ENCODE peak calls at places on chromosomes 7 and 10, in four cellular contexts. R is NT2/D1, C is coronary artery, Z is skeletal muscle cell. E is an unnamed sample.

GRCh38 chr10:97685395-97685958 is 1.6 kb downstream of the AVPI1 start:
- DNase-seq in C (no peak), R (no peak), Z (no peak), E (no peak)

GRCh38 chr7:130444230-130444629 is 3.4 kb upstream of the CEP41 start:
- DNase-seq in R (no peak), Z (no peak), C (no peak), E (no peak)

GRCh38 chr10:47176903-47177860 is 122.8 kb upstream of the GDF10 start:
- DNase-seq in R (no peak), C (no peak), Z (no peak), E (no peak)

GRCh38 chr7:36082910-36083309 is 70.1 kb upstream of the EEPD1 start:
- DNase-seq in C (peak), Z (no peak), R (no peak), E (no peak)

GRCh38 chr10:132889091-132889490 is 53.3 kb downstream of the CFAP46 start:
- DNase-seq in Z (no peak), R (no peak), C (no peak), E (peak)

GRCh38 chr10:55232553-55232952 is 431.5 kb upstream of the PCDH15 start:
- DNase-seq in R (no peak), Z (no peak), C (no peak), E (no peak)

GRCh38 chr7:142100634-142101033 is 10.9 kb upstream of the MGAM2 start:
- DNase-seq in R (no peak), Z (no peak), C (no peak), E (no peak)

GRCh38 chr10:28587970-28588290 is 55.0 kb downstream of the WAC start:
- DNase-seq in C (no peak), Z (no peak), R (no peak), E (no peak)

GRCh38 chr7:104914427-104914826 is 99.6 kb upstream of the KMT2E start:
- DNase-seq in Z (no peak), R (no peak), C (no peak), E (no peak)

GRCh38 chr7:136023134-136023869 is 46.1 kb upstream of the MTPN start:
- DNase-seq in Z (no peak), R (no peak), C (no peak), E (no peak)

GRCh38 chr10:71293446-71294090 is 25.5 kb upstream of the SLC29A3 start:
- DNase-seq in R (no peak), Z (no peak), C (no peak), E (no peak)

GRCh38 chr7:22814261-22815208 is 8.1 kb downstream of the TOMM7 start:
- DNase-seq in Z (no peak), R (no peak), C (no peak), E (no peak)

GRCh38 chr7:88775838-88776237 is 16.3 kb downstream of the ZNF804B start:
- DNase-seq in Z (no peak), R (no peak), C (no peak), E (no peak)

DNA sequence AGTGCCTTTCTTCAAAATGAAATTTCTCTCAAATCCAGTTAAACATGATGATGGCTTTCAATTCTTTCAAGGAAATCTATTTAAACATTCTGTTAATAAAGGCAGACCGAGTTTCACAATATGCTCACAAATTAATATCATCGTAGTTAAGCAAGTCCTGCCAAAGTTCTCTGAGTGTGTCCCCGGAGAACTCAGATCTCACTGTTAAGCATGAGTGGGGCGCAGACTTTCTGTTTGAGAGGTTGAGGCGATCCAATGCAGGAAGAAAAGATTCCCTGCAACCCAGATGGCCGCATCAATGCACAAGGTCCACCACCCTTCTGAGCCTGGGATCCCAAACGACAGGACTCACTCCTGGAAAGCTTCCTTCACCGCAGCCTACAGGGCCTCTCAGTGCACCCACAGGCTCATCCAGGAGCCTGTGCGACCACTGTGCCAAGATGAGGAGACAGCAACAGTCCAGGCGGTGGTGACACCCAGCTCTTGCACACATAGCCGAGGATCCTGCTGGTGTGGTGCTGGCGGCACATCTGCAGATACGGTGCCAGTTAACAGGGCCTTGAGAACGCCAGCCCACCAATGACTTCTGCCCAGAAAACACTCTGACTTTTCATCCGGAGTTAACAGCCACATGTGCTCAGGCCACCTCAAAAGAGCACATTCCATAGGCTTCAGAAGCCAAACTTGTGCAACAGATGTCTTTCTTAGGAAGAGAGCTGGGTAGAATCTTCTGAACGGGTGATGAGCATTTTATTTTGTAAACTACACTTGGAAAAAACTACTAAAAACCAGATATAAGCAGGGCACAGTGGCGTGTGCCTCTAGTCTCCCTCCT is 102.1 kb downstream of the ZRANB1 start:
- DNase-seq in C (no peak), Z (no peak), R (no peak), E (no peak)
- H3K4me3 ChIP-seq in C (no peak), Z (no peak), R (no peak), E (no peak)

GRCh38 chr10:119703903-119704508 is 21.8 kb upstream of the INPP5F start:
- DNase-seq in C (no peak), Z (no peak), R (no peak), E (no peak)
- H3K4me3 ChIP-seq in C (no peak), Z (no peak), R (no peak), E (no peak)

DNA sequence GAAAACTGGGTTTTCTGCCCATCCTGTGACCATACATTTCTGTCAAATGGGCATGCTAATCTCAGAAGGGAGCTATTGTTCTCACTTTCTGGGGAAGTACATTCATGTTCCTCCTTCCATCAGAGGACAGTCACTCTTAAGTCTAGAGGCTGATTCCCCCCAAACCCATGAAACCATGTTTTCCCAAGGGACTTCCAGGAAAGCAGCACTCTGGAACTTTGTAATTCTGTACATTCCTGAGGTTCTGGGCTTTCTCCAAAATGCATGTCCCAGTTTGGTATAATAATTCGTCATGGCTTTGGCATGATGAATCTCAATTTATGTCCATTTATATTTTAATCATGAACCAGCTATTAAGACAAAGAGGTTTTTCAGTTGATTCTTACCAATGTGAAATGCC is 688.1 kb downstream of the LRMDA start:
- DNase-seq in R (no peak), C (no peak), Z (peak), E (no peak)
- H3K4me3 ChIP-seq in R (no peak), C (no peak), Z (no peak), E (no peak)

DNA sequence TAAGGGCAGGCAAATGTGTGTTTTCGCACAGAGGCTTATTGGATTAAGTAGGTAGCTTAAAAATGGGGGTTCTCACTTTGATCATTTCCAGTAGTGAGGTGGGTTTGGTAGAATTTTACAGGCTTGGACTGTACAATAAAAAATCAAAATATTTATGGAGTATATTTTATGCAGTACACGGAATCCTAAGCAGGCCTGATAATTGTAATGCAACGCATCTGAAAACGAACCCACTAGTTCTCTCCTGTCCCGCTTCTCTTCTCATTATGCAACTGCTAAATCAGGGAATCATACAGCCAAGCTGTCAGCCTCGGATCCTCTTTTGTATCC is 377 bp upstream of the POLR1F start:
- DNase-seq in C (no peak), Z (no peak), R (no peak), E (no peak)
- H3K4me3 ChIP-seq in C (peak), Z (peak), R (no peak), E (peak)

DNA sequence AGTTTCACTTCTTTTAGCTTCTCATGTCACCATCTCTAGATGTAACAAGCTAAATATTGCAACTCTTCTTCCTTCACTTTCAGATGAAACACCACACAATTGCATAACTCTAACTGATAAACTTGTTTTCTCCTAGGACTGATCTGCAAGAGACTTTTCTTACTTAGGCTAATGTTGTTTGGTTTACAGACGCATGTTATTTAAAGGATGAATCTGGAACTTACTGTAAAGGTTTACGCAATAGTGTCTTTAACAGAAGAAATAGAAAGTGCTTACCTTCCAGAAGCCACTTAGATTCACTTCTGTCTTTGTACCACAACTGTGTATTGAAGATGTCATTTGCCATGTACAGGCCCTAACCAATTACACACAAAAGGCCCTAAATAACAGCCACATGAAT is 22.1 kb upstream of the ZC3HAV1 start:
- DNase-seq in Z (no peak), R (no peak), C (no peak), E (no peak)
- H3K4me3 ChIP-seq in Z (no peak), R (no peak), C (no peak), E (no peak)

GRCh38 chr10:62020362-62020730 is 118.8 kb downstream of the ARID5B start:
- DNase-seq in Z (no peak), C (no peak), R (no peak), E (no peak)

GRCh38 chr10:62018141-62018911 is 116.8 kb downstream of the ARID5B start:
- DNase-seq in R (no peak), Z (no peak), C (no peak), E (no peak)

GRCh38 chr10:62019013-62019684 is 117.7 kb downstream of the ARID5B start:
- DNase-seq in R (no peak), C (no peak), Z (no peak), E (no peak)

GRCh38 chr10:62021116-62021515 is 119.6 kb downstream of the ARID5B start:
- DNase-seq in R (no peak), Z (no peak), C (no peak), E (no peak)

DNA sequence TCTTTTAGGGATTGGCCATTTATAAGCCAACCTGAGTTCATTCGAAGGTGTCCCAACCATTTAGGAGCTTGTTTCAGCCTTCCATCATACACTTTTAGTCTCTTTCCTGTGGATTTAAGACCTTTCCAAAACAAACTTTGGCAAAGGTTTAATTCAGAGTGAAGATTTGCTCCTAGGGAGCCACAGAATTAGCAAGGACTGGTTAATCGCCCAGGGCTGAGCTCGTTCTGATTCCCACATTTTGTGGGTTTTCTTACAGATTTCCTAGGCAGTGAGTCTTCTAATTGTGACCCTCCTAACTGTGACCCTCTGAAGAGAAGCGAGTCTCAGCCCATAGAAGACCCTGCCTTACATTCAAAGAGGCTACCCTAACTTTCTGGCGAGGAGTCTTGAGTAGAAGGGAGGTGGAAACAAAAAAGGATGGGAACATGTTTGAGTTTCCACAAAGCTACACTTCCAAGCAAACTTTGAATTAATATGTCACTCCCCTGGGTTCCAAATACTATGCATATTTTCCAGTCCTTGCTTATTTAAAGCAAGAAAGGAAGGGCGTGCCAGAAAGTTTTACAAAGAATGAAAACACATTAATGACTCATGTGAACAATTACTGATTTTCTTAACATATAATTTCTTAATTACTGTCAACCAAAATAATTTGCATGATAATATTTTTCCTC is 118.3 kb downstream of the ARID5B start:
- DNase-seq in R (no peak), C (no peak), Z (no peak), E (no peak)
- H3K4me3 ChIP-seq in R (no peak), C (peak), Z (no peak), E (peak)

DNA sequence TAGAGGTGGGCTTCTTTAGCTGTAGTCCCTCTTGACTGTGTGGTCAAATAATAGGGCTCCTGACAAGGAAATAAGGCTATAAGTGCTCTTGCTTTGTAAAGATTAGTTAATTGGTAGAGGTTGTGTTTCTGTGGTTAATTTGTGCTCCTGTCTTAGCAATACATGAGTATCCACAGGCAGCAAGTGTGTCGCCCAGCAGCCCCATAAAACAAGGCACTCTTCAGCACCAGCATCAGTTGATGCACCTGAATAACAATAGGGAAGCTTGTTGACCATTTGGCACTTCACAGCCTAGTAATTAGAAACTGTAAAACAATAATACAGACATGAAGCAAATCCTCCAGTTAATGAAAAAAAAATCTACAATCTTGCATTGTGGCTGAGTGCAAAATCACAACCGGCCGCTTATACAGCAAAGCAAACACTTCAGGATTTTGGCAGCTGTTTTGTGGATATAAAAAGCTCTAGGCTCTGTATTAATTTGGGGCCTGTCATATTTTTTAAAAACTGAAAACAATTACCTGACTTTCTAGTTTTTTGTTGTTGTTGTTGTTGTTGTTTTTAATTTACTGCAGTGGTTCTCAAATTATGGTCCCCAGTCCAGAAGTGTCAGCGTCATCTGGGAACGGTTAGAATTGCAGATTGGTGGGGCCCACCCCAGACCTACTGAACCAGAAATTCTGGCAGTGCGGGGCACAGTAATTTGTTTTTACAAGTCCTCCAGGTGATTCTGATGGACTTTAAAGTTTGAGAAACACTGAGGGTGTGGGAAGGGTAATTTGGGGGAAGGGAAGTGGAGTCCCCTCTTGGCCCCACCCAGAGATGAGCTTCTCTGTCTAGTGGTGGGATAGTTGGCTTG is 56.8 kb downstream of the AUTS2 start:
- DNase-seq in C (no peak), R (no peak), Z (no peak), E (no peak)
- H3K4me3 ChIP-seq in C (no peak), R (no peak), Z (no peak), E (no peak)

GRCh38 chr10:932589-932988 is 1.1 kb upstream of the LARP4B start:
- DNase-seq in C (no peak), R (no peak), Z (no peak), E (peak)
- H3K4me3 ChIP-seq in C (peak), R (peak), Z (no peak), E (peak)